ENCODE peak calls at places on chromosomes 4 and X, in eight cellular contexts. One of them, this sample, is unnamed.

GRCh38 chrX:131711478-131711867 is 167.6 kb downstream of the OR13H1 start:
- DNase-seq in neuronal stem cell: no peak
- DNase-seq in fibroblast of lung: no peak
- DNase-seq in cardiac muscle cell: no peak
- DNase-seq in hepatocyte: no peak
- DNase-seq in OCI-LY7: no peak
- DNase-seq in esophagus muscularis mucosa: no peak
- DNase-seq in upper lobe of right lung: no peak
- DNase-seq in this sample: no peak

GRCh38 chr4:27844359-27844758 is 983.7 kb downstream of the STIM2 start:
- DNase-seq in neuronal stem cell: no peak
- DNase-seq in fibroblast of lung: no peak
- DNase-seq in cardiac muscle cell: no peak
- DNase-seq in hepatocyte: no peak
- DNase-seq in OCI-LY7: no peak
- DNase-seq in esophagus muscularis mucosa: no peak
- DNase-seq in upper lobe of right lung: no peak
- DNase-seq in this sample: no peak

GRCh38 chr4:103673983-103674382 is 45.8 kb downstream of the TACR3 start:
- DNase-seq in neuronal stem cell: no peak
- DNase-seq in fibroblast of lung: no peak
- DNase-seq in cardiac muscle cell: no peak
- DNase-seq in hepatocyte: no peak
- DNase-seq in OCI-LY7: no peak
- DNase-seq in esophagus muscularis mucosa: no peak
- DNase-seq in upper lobe of right lung: no peak
- DNase-seq in this sample: no peak

GRCh38 chrX:134908235-134908834 is 82.5 kb upstream of the SMIM10 start:
- DNase-seq in neuronal stem cell: no peak
- DNase-seq in fibroblast of lung: peak
- DNase-seq in cardiac muscle cell: no peak
- DNase-seq in hepatocyte: peak
- DNase-seq in OCI-LY7: peak
- DNase-seq in esophagus muscularis mucosa: no peak
- DNase-seq in upper lobe of right lung: no peak
- DNase-seq in this sample: no peak

GRCh38 chr4:26899991-26900390 is 39.4 kb downstream of the STIM2 start:
- DNase-seq in neuronal stem cell: no peak
- DNase-seq in fibroblast of lung: no peak
- DNase-seq in cardiac muscle cell: peak
- DNase-seq in hepatocyte: peak
- DNase-seq in OCI-LY7: no peak
- DNase-seq in esophagus muscularis mucosa: no peak
- DNase-seq in upper lobe of right lung: no peak
- DNase-seq in this sample: no peak

GRCh38 chr4:24973471-24974251 is 57.1 kb downstream of the LGI2 start:
- DNase-seq in neuronal stem cell: no peak
- DNase-seq in fibroblast of lung: no peak
- DNase-seq in cardiac muscle cell: no peak
- DNase-seq in hepatocyte: peak
- DNase-seq in OCI-LY7: no peak
- DNase-seq in esophagus muscularis mucosa: no peak
- DNase-seq in upper lobe of right lung: peak
- DNase-seq in this sample: no peak

GRCh38 chrX:23333842-23334535 is 660 bp upstream of the PTCHD1 start:
- DNase-seq in neuronal stem cell: no peak
- DNase-seq in fibroblast of lung: no peak
- DNase-seq in cardiac muscle cell: peak
- DNase-seq in hepatocyte: peak
- DNase-seq in OCI-LY7: no peak
- DNase-seq in esophagus muscularis mucosa: no peak
- DNase-seq in upper lobe of right lung: peak
- DNase-seq in this sample: no peak

GRCh38 chr4:38872620-38873019 is 5.0 kb downstream of the FAM114A1 start:
- DNase-seq in neuronal stem cell: no peak
- DNase-seq in fibroblast of lung: peak
- DNase-seq in cardiac muscle cell: no peak
- DNase-seq in hepatocyte: peak
- DNase-seq in OCI-LY7: no peak
- DNase-seq in esophagus muscularis mucosa: no peak
- DNase-seq in upper lobe of right lung: no peak
- DNase-seq in this sample: peak

GRCh38 chr4:2259541-2260267 is 2.2 kb downstream of the MXD4 start:
- DNase-seq in neuronal stem cell: no peak
- DNase-seq in fibroblast of lung: no peak
- DNase-seq in cardiac muscle cell: no peak
- DNase-seq in hepatocyte: no peak
- DNase-seq in OCI-LY7: no peak
- DNase-seq in esophagus muscularis mucosa: no peak
- DNase-seq in upper lobe of right lung: peak
- DNase-seq in this sample: peak

GRCh38 chr4:41360911-41361830 is 104.4 kb downstream of the UCHL1 start:
- DNase-seq in neuronal stem cell: no peak
- DNase-seq in fibroblast of lung: peak
- DNase-seq in cardiac muscle cell: peak
- DNase-seq in hepatocyte: peak
- DNase-seq in OCI-LY7: no peak
- DNase-seq in esophagus muscularis mucosa: no peak
- DNase-seq in upper lobe of right lung: peak
- DNase-seq in this sample: peak

GRCh38 chr4:3334316-3334715 is 41.5 kb downstream of the RGS12 start:
- DNase-seq in neuronal stem cell: no peak
- DNase-seq in fibroblast of lung: no peak
- DNase-seq in cardiac muscle cell: no peak
- DNase-seq in hepatocyte: no peak
- DNase-seq in OCI-LY7: no peak
- DNase-seq in esophagus muscularis mucosa: no peak
- DNase-seq in upper lobe of right lung: no peak
- DNase-seq in this sample: no peak

GRCh38 chrX:21740329-21741274 is 17.3 kb downstream of the SMPX start:
- DNase-seq in neuronal stem cell: no peak
- DNase-seq in fibroblast of lung: peak
- DNase-seq in cardiac muscle cell: peak
- DNase-seq in hepatocyte: no peak
- DNase-seq in OCI-LY7: no peak
- DNase-seq in esophagus muscularis mucosa: no peak
- DNase-seq in upper lobe of right lung: no peak
- DNase-seq in this sample: no peak

GRCh38 chr4:14880805-14881204 is 121.5 kb upstream of the CPEB2 start:
- DNase-seq in neuronal stem cell: no peak
- DNase-seq in fibroblast of lung: no peak
- DNase-seq in cardiac muscle cell: no peak
- DNase-seq in hepatocyte: no peak
- DNase-seq in OCI-LY7: no peak
- DNase-seq in esophagus muscularis mucosa: no peak
- DNase-seq in upper lobe of right lung: no peak
- DNase-seq in this sample: no peak

GRCh38 chrX:21438792-21439191 is 64.6 kb downstream of the CNKSR2 start:
- DNase-seq in neuronal stem cell: no peak
- DNase-seq in fibroblast of lung: no peak
- DNase-seq in cardiac muscle cell: no peak
- DNase-seq in hepatocyte: no peak
- DNase-seq in OCI-LY7: peak
- DNase-seq in esophagus muscularis mucosa: no peak
- DNase-seq in upper lobe of right lung: no peak
- DNase-seq in this sample: no peak

GRCh38 chr4:20046931-20047677 is 204.6 kb upstream of the SLIT2 start:
- DNase-seq in neuronal stem cell: no peak
- DNase-seq in fibroblast of lung: no peak
- DNase-seq in cardiac muscle cell: no peak
- DNase-seq in hepatocyte: no peak
- DNase-seq in OCI-LY7: no peak
- DNase-seq in esophagus muscularis mucosa: no peak
- DNase-seq in upper lobe of right lung: no peak
- DNase-seq in this sample: no peak

GRCh38 chrX:80648023-80648422 is 161.7 kb downstream of the BRWD3 start:
- DNase-seq in neuronal stem cell: peak
- DNase-seq in fibroblast of lung: peak
- DNase-seq in cardiac muscle cell: peak
- DNase-seq in hepatocyte: peak
- DNase-seq in OCI-LY7: peak
- DNase-seq in esophagus muscularis mucosa: no peak
- DNase-seq in upper lobe of right lung: no peak
- DNase-seq in this sample: no peak

GRCh38 chrX:9293903-9294302 is 171.0 kb upstream of the TBL1X start:
- DNase-seq in neuronal stem cell: no peak
- DNase-seq in fibroblast of lung: no peak
- DNase-seq in cardiac muscle cell: no peak
- DNase-seq in hepatocyte: no peak
- DNase-seq in OCI-LY7: no peak
- DNase-seq in esophagus muscularis mucosa: no peak
- DNase-seq in upper lobe of right lung: no peak
- DNase-seq in this sample: no peak

GRCh38 chrX:49921109-49921508 is 1.3 kb upstream of the CLCN5 start:
- DNase-seq in neuronal stem cell: no peak
- DNase-seq in fibroblast of lung: no peak
- DNase-seq in cardiac muscle cell: no peak
- DNase-seq in hepatocyte: no peak
- DNase-seq in OCI-LY7: no peak
- DNase-seq in esophagus muscularis mucosa: no peak
- DNase-seq in upper lobe of right lung: no peak
- DNase-seq in this sample: no peak

GRCh38 chrX:49919617-49920016 is 2.8 kb upstream of the CLCN5 start:
- DNase-seq in neuronal stem cell: peak
- DNase-seq in fibroblast of lung: peak
- DNase-seq in cardiac muscle cell: peak
- DNase-seq in hepatocyte: peak
- DNase-seq in OCI-LY7: peak
- DNase-seq in esophagus muscularis mucosa: no peak
- DNase-seq in upper lobe of right lung: no peak
- DNase-seq in this sample: no peak

GRCh38 chrX:49922291-49923241 is at the start of gene CLCN5:
- DNase-seq in neuronal stem cell: peak
- DNase-seq in fibroblast of lung: peak
- DNase-seq in cardiac muscle cell: peak
- DNase-seq in hepatocyte: peak
- DNase-seq in OCI-LY7: peak
- DNase-seq in esophagus muscularis mucosa: peak
- DNase-seq in upper lobe of right lung: peak
- DNase-seq in this sample: peak
- H3K4me3 ChIP-seq in neuronal stem cell: peak
- H3K4me3 ChIP-seq in fibroblast of lung: peak
- H3K4me3 ChIP-seq in cardiac muscle cell: peak
- H3K4me3 ChIP-seq in hepatocyte: peak
- H3K4me3 ChIP-seq in OCI-LY7: peak
- H3K4me3 ChIP-seq in esophagus muscularis mucosa: peak
- H3K4me3 ChIP-seq in upper lobe of right lung: peak
- H3K4me3 ChIP-seq in this sample: peak

DNA sequence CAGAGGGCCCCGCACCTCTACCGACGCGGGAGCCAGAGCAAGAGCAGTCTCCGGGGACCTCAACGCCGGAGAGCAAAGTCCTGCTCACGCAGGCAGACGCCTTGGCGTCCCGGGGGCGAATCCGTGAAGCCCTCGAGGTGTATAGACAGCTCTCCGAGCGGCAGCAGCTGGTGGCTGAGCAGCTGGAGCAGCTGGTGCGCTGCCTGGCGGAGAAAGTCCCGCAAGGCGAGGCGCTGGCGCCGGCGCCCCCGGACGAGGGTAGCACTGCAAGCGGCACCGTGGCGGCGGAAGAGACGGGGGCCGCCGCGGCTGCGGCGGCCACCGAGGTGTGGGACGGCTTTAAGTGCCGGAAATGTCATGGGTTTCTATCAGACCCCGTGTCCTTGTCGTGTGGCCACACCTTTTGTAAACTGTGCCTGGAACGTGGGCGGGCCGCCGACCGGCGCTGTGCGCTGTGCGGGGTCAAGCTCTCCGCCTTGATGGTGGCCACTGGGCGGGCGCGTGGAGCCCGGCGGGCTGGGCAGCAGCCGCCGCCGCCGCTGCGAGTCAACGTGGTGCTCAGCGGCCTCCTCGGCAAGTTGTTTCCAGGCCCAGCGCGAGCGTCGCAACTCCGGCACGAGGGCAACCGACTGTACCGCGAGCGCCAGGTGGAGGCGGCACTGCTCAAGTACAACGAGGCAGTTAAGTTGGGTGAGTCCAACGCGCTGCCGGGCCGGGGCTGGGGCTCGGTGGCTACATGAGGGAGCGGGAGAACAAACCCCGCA is 672 bp downstream of the LONRF3 start:
- DNase-seq in neuronal stem cell: no peak
- DNase-seq in fibroblast of lung: no peak
- DNase-seq in cardiac muscle cell: peak
- DNase-seq in hepatocyte: peak
- DNase-seq in OCI-LY7: no peak
- DNase-seq in esophagus muscularis mucosa: peak
- DNase-seq in upper lobe of right lung: peak
- DNase-seq in this sample: peak
- H3K27ac ChIP-seq in neuronal stem cell: no peak
- H3K27ac ChIP-seq in fibroblast of lung: no peak
- H3K27ac ChIP-seq in cardiac muscle cell: no peak
- H3K27ac ChIP-seq in hepatocyte: peak
- H3K27ac ChIP-seq in OCI-LY7: no peak
- H3K27ac ChIP-seq in esophagus muscularis mucosa: peak
- H3K27ac ChIP-seq in upper lobe of right lung: peak
- H3K27ac ChIP-seq in this sample: peak

DNA sequence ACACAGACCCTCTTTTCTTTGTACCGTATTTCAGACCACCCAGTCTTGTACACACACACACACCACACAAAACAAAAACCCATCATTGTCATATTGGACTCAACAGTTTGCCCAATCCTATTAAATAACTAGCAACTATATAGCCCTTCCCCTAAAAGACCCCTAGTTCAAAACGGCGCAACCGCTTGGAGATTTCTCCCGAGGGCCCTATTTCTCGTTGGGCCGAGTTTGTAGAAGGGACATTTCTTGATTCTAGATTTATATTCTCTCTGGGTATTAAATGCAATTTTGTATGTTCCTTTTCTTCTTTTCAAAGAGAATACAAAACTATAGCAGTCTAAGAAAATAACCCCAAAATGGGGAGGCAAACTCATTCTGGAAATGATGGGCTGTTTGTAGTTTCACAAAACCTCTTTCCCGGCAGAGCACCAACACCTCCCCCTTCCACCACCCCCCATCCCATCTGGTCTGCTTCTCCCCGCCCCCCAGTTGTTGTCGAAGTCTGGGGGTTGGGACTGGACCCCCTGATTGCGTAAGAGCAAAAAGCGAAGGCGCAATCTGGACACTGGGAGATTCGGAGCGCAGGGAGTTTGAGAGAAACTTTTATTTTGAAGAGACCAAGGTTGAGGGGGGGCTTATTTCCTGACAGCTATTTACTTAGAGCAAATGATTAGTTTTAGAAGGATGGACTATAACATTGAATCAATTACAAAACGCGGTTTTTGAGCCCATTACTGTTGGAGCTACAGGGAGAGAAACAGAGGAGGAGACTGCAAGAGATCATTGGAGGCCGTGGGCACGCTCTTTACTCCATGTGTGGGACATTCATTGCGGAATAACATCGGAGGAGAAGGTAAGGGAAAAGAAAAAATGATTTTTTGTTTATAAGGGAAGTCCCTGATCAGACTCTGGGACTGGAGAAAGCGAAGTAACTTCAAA is at the start of gene PDGFRA:
- DNase-seq in neuronal stem cell: peak
- DNase-seq in fibroblast of lung: peak
- DNase-seq in cardiac muscle cell: peak
- DNase-seq in hepatocyte: peak
- DNase-seq in OCI-LY7: no peak
- DNase-seq in esophagus muscularis mucosa: peak
- DNase-seq in upper lobe of right lung: no peak
- DNase-seq in this sample: no peak
- H3K4me3 ChIP-seq in neuronal stem cell: no peak
- H3K4me3 ChIP-seq in fibroblast of lung: peak
- H3K4me3 ChIP-seq in cardiac muscle cell: peak
- H3K4me3 ChIP-seq in hepatocyte: peak
- H3K4me3 ChIP-seq in OCI-LY7: no peak
- H3K4me3 ChIP-seq in esophagus muscularis mucosa: peak
- H3K4me3 ChIP-seq in upper lobe of right lung: peak
- H3K4me3 ChIP-seq in this sample: peak

GRCh38 chr4:6324999-6325790 is 55.5 kb downstream of the WFS1 start:
- DNase-seq in neuronal stem cell: no peak
- DNase-seq in fibroblast of lung: no peak
- DNase-seq in cardiac muscle cell: no peak
- DNase-seq in hepatocyte: peak
- DNase-seq in OCI-LY7: no peak
- DNase-seq in esophagus muscularis mucosa: no peak
- DNase-seq in upper lobe of right lung: peak
- DNase-seq in this sample: peak
- H3K27ac ChIP-seq in neuronal stem cell: no peak
- H3K27ac ChIP-seq in fibroblast of lung: no peak
- H3K27ac ChIP-seq in cardiac muscle cell: no peak
- H3K27ac ChIP-seq in hepatocyte: no peak
- H3K27ac ChIP-seq in OCI-LY7: no peak
- H3K27ac ChIP-seq in esophagus muscularis mucosa: no peak
- H3K27ac ChIP-seq in upper lobe of right lung: peak
- H3K27ac ChIP-seq in this sample: no peak